ENCODE peak calls at places on chromosomes 1 and 21, in five cellular contexts. E is naive thymus-derived CD4-positive, alpha-beta T cell; Y is AG09309; Q is keratinocyte; J is cardiac fibroblast. H is an unnamed sample.

GRCh38 chr1:114345930-114346479 is 165.0 kb downstream of the TRIM33 start:
- DNase-seq in Q (no peak), E (no peak), Y (no peak), J (peak; percentile 9), H (no peak)

GRCh38 chr1:226481133-226481532 is 67.4 kb upstream of the STUM start:
- DNase-seq in Y (no peak), J (no peak), E (no peak), Q (no peak), H (no peak)

GRCh38 chr1:45589861-45590260 is 6.0 kb downstream of the NASP start:
- DNase-seq in Y (no peak), Q (no peak), E (no peak), J (no peak), H (peak; percentile 13)

GRCh38 chr21:45918835-45919467 is 62.6 kb upstream of the COL6A1 start:
- DNase-seq in Q (no peak), E (no peak), Y (no peak), J (no peak), H (no peak)

GRCh38 chr21:29219165-29219770 is 79.5 kb upstream of the BACH1 start:
- DNase-seq in Q (no peak), E (no peak), J (no peak), Y (no peak), H (no peak)

GRCh38 chr21:45289655-45290515 is 2.2 kb upstream of the POFUT2 start:
- DNase-seq in Y (no peak), J (peak; percentile 39), Q (no peak), E (no peak), H (no peak)

GRCh38 chr1:66598670-66599069 is 64.7 kb downstream of the SGIP1 start:
- DNase-seq in E (no peak), J (peak; percentile 91), Y (peak; percentile 41), Q (no peak), H (no peak)

GRCh38 chr21:26565105-26565504 is 8.0 kb downstream of the CYYR1 start:
- DNase-seq in Y (no peak), Q (no peak), J (no peak), E (no peak), H (no peak)

DNA sequence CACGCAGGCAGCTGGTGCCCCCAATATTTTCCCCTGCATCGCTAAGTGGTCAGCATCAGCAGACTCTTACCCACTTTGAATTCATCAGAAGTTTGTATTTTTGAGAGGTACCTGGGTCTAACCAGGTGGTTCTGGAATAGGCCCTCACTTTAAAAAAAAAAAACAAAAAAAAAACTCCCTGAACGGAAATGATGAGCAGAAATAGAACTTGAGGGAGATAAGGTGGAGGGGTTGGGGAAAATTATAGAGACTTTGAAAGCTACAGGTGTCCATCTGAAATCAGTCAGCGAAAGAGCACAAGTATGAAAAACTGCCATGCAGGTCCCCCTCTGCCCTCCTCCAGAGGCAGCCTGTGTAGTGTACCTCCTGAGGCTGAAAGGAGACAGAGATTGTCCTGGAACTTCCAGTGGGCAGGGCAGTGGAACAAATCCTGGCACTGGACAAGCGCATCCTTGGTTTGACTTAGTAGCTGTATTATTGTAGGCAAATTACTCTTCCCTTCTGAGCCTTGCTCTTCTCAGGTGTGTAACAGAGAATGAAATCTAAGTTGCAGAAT is 1.2 kb downstream of the SLAMF7 start:
- DNase-seq in Y (no peak), E (no peak), Q (no peak), J (no peak), H (no peak)
- H3K4me3 ChIP-seq in Y (no peak overlapping the region), E (peak overlapping the region; percentile 40), Q (no peak overlapping the region), J (no peak overlapping the region), H (no peak overlapping the region)

GRCh38 chr1:30845891-30846290 is 62.7 kb downstream of the SDC3 start:
- DNase-seq in J (no peak), Y (no peak), Q (no peak), E (no peak), H (no peak)

GRCh38 chr1:30848130-30848529 is 60.4 kb downstream of the SDC3 start:
- DNase-seq in Q (no peak), E (no peak), J (no peak), Y (no peak), H (no peak)

GRCh38 chr1:30847358-30847972 is 61.1 kb downstream of the SDC3 start:
- DNase-seq in J (peak; percentile 63), Y (no peak), E (no peak), Q (no peak), H (no peak)

GRCh38 chr1:30845237-30845636 is 63.3 kb downstream of the SDC3 start:
- DNase-seq in Y (no peak), J (no peak), E (no peak), Q (no peak), H (no peak)

DNA sequence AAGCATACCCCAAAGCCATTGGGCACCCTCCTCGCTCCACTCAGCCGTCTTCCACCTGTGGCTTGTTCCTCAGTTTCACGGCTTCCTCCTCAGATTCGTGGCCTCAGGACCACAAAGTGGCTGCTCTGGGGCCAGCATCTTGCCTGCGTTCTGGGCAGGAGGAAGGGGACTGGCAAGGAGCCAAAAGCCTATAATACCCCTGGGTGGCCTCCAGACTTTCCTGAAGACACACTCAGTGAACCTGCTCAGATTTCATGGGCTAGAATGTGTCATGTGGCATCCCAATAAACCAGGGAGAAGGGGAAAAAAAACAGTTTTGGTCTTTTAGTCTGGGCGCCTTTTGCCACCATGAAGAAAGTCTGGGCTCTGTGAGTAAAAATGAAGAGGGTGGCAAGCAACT is 62.0 kb downstream of the SDC3 start:
- DNase-seq in E (no peak), Y (no peak), J (no peak), Q (no peak), H (no peak)
- H3K4me3 ChIP-seq in E (no peak overlapping the region), Y (no peak overlapping the region), J (no peak overlapping the region), Q (no peak overlapping the region), H (no peak overlapping the region)

GRCh38 chr1:51515312-51515960 is 3.6 kb downstream of the EPS15 start:
- DNase-seq in Q (no peak), J (peak; percentile 43), Y (no peak), E (no peak), H (no peak)

GRCh38 chr1:51515982-51516638 is 3.0 kb downstream of the EPS15 start:
- DNase-seq in Q (no peak), Y (no peak), J (peak; percentile 8), E (no peak), H (no peak)

GRCh38 chr1:51517361-51518032 is 1.6 kb downstream of the EPS15 start:
- DNase-seq in J (peak; percentile 41), E (no peak), Y (no peak), Q (no peak), H (no peak)

GRCh38 chr1:51518033-51518729 is 885 bp downstream of the EPS15 start:
- DNase-seq in E (peak; percentile 14), Y (no peak), J (peak; percentile 42), Q (no peak), H (no peak)

DNA sequence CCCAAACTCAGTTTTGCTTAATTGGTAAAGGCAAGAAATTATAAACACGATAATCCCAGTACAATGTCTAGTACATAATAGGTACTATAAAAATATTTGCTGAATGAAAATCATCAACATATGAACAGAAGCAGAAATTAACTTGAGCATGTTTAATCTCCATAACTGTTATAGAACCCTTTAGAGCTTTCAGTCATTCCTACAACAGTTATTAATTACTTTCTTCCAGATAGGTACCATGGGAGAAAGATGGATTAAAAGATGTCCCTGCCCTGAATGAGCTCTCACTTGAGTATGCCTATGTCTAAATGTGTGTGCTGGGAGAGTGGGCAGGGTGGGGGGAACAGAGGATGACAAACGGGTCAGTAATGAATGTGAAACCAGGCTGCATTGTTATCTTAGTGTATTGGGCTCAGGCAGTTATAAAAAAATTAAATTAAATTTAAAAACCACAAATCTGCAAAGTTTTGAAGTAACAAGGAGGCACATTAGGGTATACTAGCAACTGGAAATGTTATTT is 2.4 kb downstream of the EPS15 start:
- DNase-seq in Y (no peak), J (peak; percentile 46), Q (no peak), E (no peak), H (no peak)
- H3K4me3 ChIP-seq in Y (no peak overlapping the region), J (peak overlapping the region; percentile 81), Q (peak overlapping the region; percentile 85), E (no peak overlapping the region), H (no peak overlapping the region)

DNA sequence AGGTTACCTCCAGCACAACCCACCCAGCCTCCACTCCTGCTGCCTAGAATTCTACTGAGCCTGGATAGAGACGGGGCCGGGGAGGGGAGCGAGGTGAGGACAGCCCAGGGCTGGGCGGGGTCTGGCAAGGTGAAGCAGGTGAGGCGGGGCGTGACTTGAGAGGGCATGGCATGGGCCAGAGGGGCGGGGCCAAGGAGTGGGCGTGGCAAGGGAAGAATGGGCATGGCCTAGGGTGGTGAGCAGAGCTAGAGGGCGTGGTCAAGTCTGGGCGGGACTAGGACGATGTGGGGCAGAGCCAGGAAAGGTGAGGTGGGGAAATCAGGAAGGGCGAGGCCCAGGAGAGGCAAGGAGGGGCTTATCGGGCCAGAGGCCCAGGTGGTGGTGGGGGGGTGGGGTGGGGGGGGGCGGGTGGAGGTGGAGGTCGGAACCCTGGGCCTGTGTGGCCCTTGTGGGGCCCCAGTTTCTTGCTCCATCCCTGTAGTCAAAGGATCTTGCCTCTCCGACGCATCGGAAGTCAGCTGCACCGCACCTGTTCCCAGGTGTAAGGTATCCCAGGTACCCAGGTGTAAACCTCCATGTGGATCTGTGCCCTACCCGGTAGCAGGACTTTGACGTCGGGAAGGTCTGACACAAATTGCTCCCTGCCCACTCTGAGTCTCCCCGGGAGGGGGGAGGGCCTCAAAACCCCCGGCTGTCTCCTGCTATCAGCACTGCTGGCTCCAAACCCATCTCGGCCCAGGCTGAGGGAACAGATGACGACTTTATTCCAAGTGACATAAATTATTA is 32.8 kb upstream of the UTS2 start:
- DNase-seq in Y (no peak), E (no peak), J (no peak), Q (peak; percentile 49), H (no peak)
- H3K4me3 ChIP-seq in Y (no peak overlapping the region), E (no peak overlapping the region), J (no peak overlapping the region), Q (peak overlapping the region; percentile 6), H (no peak overlapping the region)

DNA sequence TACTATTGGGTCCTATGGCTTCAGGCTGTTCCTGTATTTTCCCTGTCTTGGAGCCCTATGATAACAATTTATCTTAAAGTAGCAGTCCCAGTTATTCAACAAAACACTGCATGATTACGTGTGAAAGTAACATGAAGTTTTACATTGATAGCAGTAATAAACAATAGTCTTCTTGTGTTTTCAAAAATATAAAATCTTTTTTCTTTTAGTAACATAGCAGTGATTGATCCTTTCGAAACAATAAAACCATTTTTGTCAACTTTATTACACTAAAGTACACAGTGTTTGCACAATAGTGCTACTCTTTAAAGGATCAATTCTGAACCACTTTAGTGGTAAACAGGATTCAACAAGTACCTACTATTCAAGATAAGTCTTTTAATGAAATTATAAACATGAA is 90.6 kb downstream of the GPATCH2 start:
- DNase-seq in Y (no peak), Q (no peak), E (no peak), J (no peak), H (no peak)
- H3K4me3 ChIP-seq in Y (no peak overlapping the region), Q (no peak overlapping the region), E (no peak overlapping the region), J (no peak overlapping the region), H (no peak overlapping the region)

GRCh38 chr1:158003409-158003805 is 10.0 kb downstream of the KIRREL1 start:
- DNase-seq in J (no peak), Y (no peak), Q (no peak), E (no peak), H (no peak)
- H3K4me3 ChIP-seq in J (no peak overlapping the region), Y (no peak overlapping the region), Q (no peak overlapping the region), E (no peak overlapping the region), H (peak overlapping the region; percentile 18)

GRCh38 chr21:36395353-36396111 is 10.3 kb downstream of the CHAF1B start:
- DNase-seq in E (no peak), J (no peak), Q (no peak), Y (no peak), H (no peak)

GRCh38 chr21:36396314-36396713 is 11.1 kb downstream of the CHAF1B start:
- DNase-seq in J (no peak), Y (no peak), Q (no peak), E (no peak), H (no peak)

GRCh38 chr21:36400719-36401118 is 15.5 kb downstream of the CHAF1B start:
- DNase-seq in J (no peak), E (no peak), Y (no peak), Q (no peak), H (no peak)

GRCh38 chr21:36397606-36398005 is 12.4 kb downstream of the CHAF1B start:
- DNase-seq in Y (no peak), J (no peak), Q (no peak), E (no peak), H (no peak)

GRCh38 chr21:36396971-36397370 is 11.8 kb downstream of the CHAF1B start:
- DNase-seq in E (no peak), Q (no peak), Y (no peak), J (no peak), H (no peak)
- H3K4me3 ChIP-seq in E (no peak overlapping the region), Q (no peak overlapping the region), Y (no peak overlapping the region), J (no peak overlapping the region), H (no peak overlapping the region)

H was measured in epithelial cell of proximal tubule.